ENCODE peak calls at places on chromosomes 7 and 10, in five cellular contexts. X is GM23338, Z is cardiac muscle cell, U is HCT116, K is fibroblast of mammary gland. R is an unnamed sample.

GRCh38 chr10:75195035-75195763 is 15.4 kb upstream of the VDAC2 start:
- DNase-seq in U (no peak), Z (peak), X (no peak), K (peak), R (peak)

GRCh38 chr7:114715907-114716306 is 206.0 kb upstream of the MDFIC start:
- DNase-seq in U (no peak), K (peak), Z (peak), X (no peak), R (no peak)

GRCh38 chr7:49255061-49255460 is 330.7 kb downstream of the CDC14C start:
- DNase-seq in K (peak), Z (no peak), U (no peak), X (no peak), R (no peak)

GRCh38 chr7:45060295-45060694 is 28.5 kb downstream of the NACAD start:
- DNase-seq in U (no peak), Z (no peak), X (no peak), K (no peak), R (no peak)

GRCh38 chr10:101301111-101301731 is 52.7 kb upstream of the BTRC start:
- DNase-seq in Z (peak), U (peak), K (peak), X (peak), R (peak)

GRCh38 chr7:127189885-127190284 is 62.9 kb downstream of the GRM8 start:
- DNase-seq in K (no peak), Z (no peak), X (peak), U (no peak), R (no peak)

GRCh38 chr7:128940494-128941322 is 3.0 kb downstream of the IRF5 start:
- DNase-seq in K (no peak), U (no peak), X (no peak), Z (no peak), R (no peak)

GRCh38 chr10:43322321-43322720 is 49.1 kb upstream of the FXYD4 start:
- DNase-seq in X (peak), K (no peak), Z (no peak), U (no peak), R (no peak)

GRCh38 chr7:24283900-24284698 is at the start of gene NPY:
- DNase-seq in Z (no peak), K (no peak), X (peak), U (no peak), R (no peak)

GRCh38 chr10:44293842-44294241 is 91.1 kb downstream of the CXCL12 start:
- DNase-seq in Z (peak), X (no peak), K (peak), U (no peak), R (peak)

GRCh38 chr10:35781643-35782035 is 139.5 kb upstream of the FZD8 start:
- DNase-seq in X (peak), K (peak), U (no peak), Z (peak), R (peak)
- TF ChIP-seq CTCF in X (peak), K (peak), U (peak), Z (peak), R (no peak)

DNA sequence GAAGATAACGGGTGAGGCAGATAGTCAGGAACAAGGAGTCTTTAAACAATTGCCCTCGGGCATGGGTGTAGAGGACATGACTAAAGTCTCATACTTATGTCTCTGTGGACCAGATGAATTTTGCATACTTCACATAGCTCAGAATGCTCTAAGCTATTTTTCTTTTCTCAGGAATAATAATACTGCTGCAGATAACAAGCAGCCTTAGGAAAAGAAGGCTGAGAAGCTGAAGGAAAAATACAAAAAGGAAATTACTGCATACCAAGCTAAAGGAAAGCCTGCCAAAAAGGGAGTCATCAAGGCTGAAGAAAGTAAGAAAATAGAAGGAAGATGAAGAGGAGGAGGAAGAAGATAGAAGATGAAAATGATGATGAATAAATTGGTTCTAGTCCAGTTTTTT is 13.4 kb upstream of the ERCC6 start:
- DNase-seq in U (no peak), K (peak), X (no peak), Z (peak), R (peak)
- TF ChIP-seq CTCF in U (no peak), K (no peak), X (no peak), Z (no peak), R (no peak)

DNA sequence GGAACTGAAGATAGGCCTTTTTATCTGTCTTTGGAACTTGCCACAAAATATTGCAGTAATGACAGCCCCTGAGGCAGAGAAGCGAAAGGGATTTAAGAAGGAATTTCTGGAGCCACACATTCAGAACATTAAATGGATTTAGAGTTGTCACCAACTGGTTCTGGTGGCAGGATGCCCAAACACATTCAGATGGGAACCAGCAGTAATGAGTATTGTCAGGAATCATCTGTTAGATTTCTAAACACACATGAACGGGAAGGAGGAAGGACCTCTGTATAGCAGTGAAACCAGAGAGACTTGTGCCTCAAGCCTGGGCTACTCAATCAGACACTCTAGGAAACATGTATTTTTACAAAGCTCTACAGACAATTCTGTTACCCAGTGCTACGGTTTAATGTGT is 103.8 kb upstream of the CCNY start:
- DNase-seq in U (no peak), X (no peak), K (no peak), Z (no peak), R (peak)
- TF ChIP-seq CTCF in U (no peak), X (no peak), K (no peak), Z (no peak), R (no peak)

GRCh38 chr7:32378991-32379390 is 111.2 kb downstream of the LSM5 start:
- DNase-seq in X (peak), Z (no peak), U (no peak), K (no peak), R (no peak)

GRCh38 chr7:32385316-32385956 is 104.7 kb downstream of the LSM5 start:
- DNase-seq in K (no peak), X (no peak), Z (peak), U (no peak), R (no peak)

GRCh38 chr7:32379486-32380115 is 110.6 kb downstream of the LSM5 start:
- DNase-seq in X (no peak), K (no peak), Z (no peak), U (no peak), R (no peak)

GRCh38 chr7:32381024-32381601 is 109.1 kb downstream of the LSM5 start:
- DNase-seq in K (no peak), U (no peak), Z (no peak), X (peak), R (no peak)
- TF ChIP-seq CTCF in K (no peak), U (peak), Z (no peak), X (peak), R (no peak)

DNA sequence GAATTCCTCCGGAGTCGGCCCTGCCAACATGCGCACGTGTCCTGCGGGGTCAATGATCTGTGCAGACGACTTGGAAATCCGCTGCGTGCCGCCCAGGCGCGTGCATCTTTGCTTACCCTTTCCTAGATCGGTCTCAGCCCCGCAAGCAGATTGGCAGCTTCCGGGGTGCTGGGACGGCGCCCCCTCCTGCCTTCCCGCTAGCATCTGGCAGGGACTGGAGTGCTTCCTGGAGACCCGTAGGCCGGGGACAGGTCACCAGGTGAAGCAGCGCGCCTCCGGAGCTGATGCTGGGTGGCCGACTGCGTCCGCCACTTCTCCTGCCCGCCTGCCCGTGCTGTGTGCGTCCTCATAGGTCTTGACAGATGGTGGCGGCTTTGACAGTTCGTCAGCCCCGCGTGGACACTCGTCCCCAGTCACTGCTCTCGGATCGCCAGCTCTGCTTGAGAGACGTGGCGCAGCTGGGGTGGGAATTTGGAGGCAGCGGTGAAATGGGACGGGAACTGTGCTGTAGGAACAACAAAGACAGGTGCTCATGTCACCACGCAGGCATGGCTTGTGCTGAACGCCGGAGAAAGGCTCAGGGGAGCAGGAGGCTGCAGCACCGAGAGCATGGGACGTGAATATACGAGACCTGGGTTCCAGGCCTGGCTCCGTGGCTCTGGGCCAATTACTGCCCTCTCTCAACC is 21.9 kb upstream of the KCNK18 start:
- DNase-seq in X (peak), U (no peak), K (no peak), Z (no peak), R (no peak)
- TF ChIP-seq CTCF in X (peak), U (no peak), K (no peak), Z (no peak), R (no peak)

GRCh38 chr10:50358411-50358810 is 107.1 kb upstream of the ASAH2 start:
- DNase-seq in K (no peak), X (no peak), U (no peak), Z (no peak), R (no peak)
- TF ChIP-seq CTCF in K (no peak), X (no peak), U (no peak), Z (no peak), R (no peak)

DNA sequence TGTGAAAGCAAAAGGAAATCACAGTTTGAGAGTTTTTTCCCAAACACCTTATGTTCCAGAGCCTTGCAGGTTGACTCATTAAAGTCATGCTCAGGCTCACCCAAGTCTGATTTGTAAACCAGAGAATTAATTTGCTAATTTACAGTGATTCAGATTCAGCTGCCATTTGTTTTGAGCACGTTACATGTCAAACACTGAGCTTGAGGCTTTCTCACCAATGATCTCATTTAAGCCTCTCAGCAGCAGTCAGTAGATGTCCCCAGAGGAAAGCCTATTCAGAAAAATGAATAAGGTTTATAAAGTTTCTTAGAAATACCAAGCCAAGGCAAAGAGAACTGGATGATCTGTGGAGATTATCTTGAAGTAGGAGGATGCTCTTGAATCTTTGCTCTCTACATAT is 420.4 kb downstream of the HTR7 start:
- DNase-seq in U (no peak), K (no peak), X (no peak), Z (peak), R (no peak)
- TF ChIP-seq CTCF in U (no peak), K (no peak), X (no peak), Z (peak), R (no peak)

GRCh38 chr7:80189638-80190037 is 55.0 kb downstream of the GNAI1 start:
- DNase-seq in U (no peak), Z (no peak), K (no peak), X (no peak), R (no peak)
- TF ChIP-seq CTCF in U (no peak), Z (no peak), K (no peak), X (no peak), R (no peak)

DNA sequence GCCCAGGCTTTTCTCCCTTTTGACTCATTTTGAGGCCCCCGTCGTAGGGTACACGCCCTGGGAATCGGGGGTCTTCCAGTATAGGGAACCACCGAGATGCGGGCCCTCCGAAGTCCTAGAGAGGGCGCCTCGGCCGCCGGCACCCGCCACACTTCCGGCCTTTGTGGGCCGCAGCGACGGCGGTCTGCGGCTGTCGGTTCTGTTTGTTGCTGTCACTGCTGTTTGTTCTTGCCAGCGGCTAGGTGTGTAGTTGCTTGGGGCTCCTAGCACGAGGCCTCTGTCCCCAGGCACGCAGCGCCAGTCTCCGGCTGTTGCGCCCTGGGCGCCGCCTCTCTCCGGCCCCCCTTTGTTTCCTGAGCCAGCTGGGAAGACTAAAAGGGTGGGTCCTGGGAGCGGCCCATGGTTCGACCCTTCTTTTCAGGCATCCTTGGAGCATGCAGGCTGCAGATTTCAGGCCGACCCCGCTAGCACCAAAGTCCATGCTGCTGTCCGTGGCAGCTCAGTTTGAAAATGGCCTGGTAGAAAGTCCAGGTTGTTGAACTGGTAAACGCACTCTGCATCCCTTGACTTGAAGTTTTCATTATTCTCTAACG is 17.8 kb upstream of the ZKSCAN1 start:
- DNase-seq in U (no peak), K (peak), X (peak), Z (peak), R (peak)
- TF ChIP-seq CTCF in U (no peak), K (no peak), X (peak), Z (peak), R (no peak)

GRCh38 chr7:50618281-50618680 is 53.1 kb upstream of the DDC start:
- DNase-seq in X (no peak), Z (no peak), U (no peak), K (no peak), R (no peak)

GRCh38 chr7:50621206-50621605 is 56.0 kb upstream of the DDC start:
- DNase-seq in U (no peak), K (no peak), X (no peak), Z (no peak), R (no peak)

GRCh38 chr7:50619684-50620083 is 54.5 kb upstream of the DDC start:
- DNase-seq in X (no peak), K (no peak), Z (no peak), U (no peak), R (no peak)

GRCh38 chr7:50621932-50622587 is 56.9 kb upstream of the DDC start:
- DNase-seq in K (no peak), U (no peak), Z (peak), X (no peak), R (no peak)

DNA sequence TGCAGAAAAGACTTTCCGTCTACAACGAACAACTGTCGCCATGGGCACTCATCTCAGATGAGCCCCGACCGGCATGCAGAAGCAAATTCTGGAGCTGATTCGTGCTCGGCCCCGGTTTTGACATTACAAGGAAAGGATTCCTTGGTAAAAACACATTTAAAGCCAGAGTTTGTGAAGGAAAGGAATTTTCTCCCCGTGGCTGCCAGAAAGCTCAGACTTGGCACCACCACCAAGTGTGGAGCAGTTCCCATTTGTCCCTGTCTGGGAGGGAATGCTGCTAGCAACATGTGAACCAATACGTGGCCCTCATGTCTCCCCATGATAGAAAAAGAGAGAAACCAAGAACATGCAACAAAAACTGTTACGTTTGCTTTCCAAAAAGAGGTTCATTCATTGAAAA is 55.2 kb upstream of the DDC start:
- DNase-seq in K (no peak), Z (peak), U (no peak), X (no peak), R (no peak)
- TF ChIP-seq CTCF in K (no peak), Z (no peak), U (no peak), X (no peak), R (no peak)

R was measured in foreskin fibroblast.